ENCODE peak calls at places on chromosomes 3 and 15, in five cellular contexts. One of them, this sample, is unnamed.

GRCh38 chr15:67941643-67942315 is 101.9 kb upstream of the RNU6-1 start:
- DNase-seq in activated CD4-positive, alpha-beta T cell treated with anti-CD3 and anti-CD28 coated beads, Interleukin-2, amount 50 U/mL, for 24 hours: no peak
- DNase-seq in K562: peak; percentile 17
- DNase-seq in activated T-helper 1 cell treated with anti-CD3 and anti-CD28 coated beads, Interleukin-12 subunit alpha, Interleukin-12 subunit beta, Interleukin-2, Interleukin-4 antibody, amounts not matched to agents 30 ng/mL and 10 ng/mL and 1 ng/mL, durations not matched to agents 14 hours and 24 hours and 36 hours: no peak
- DNase-seq in chondrocyte: no peak
- DNase-seq in this sample: no peak

GRCh38 chr3:56878046-56878445 is 76.3 kb upstream of the ARHGEF3 start:
- DNase-seq in chondrocyte: no peak
- DNase-seq in activated T-helper 1 cell treated with anti-CD3 and anti-CD28 coated beads, Interleukin-12 subunit alpha, Interleukin-12 subunit beta, Interleukin-2, Interleukin-4 antibody, amounts not matched to agents 30 ng/mL and 10 ng/mL and 1 ng/mL, durations not matched to agents 14 hours and 24 hours and 36 hours: peak; percentile 14
- DNase-seq in K562: no peak
- DNase-seq in activated CD4-positive, alpha-beta T cell treated with anti-CD3 and anti-CD28 coated beads, Interleukin-2, amount 50 U/mL, for 24 hours: peak; percentile 69
- DNase-seq in this sample: no peak

GRCh38 chr3:25527796-25528195 is 99.7 kb downstream of the RARB start:
- DNase-seq in activated T-helper 1 cell treated with anti-CD3 and anti-CD28 coated beads, Interleukin-12 subunit alpha, Interleukin-12 subunit beta, Interleukin-2, Interleukin-4 antibody, amounts not matched to agents 30 ng/mL and 10 ng/mL and 1 ng/mL, durations not matched to agents 14 hours and 24 hours and 36 hours: no peak
- DNase-seq in chondrocyte: no peak
- DNase-seq in activated CD4-positive, alpha-beta T cell treated with anti-CD3 and anti-CD28 coated beads, Interleukin-2, amount 50 U/mL, for 24 hours: no peak
- DNase-seq in K562: no peak
- DNase-seq in this sample: no peak

GRCh38 chr15:89099968-89100367 is 11.7 kb downstream of the ABHD2 start:
- DNase-seq in chondrocyte: no peak
- DNase-seq in K562: no peak
- DNase-seq in activated T-helper 1 cell treated with anti-CD3 and anti-CD28 coated beads, Interleukin-12 subunit alpha, Interleukin-12 subunit beta, Interleukin-2, Interleukin-4 antibody, amounts not matched to agents 30 ng/mL and 10 ng/mL and 1 ng/mL, durations not matched to agents 14 hours and 24 hours and 36 hours: no peak
- DNase-seq in activated CD4-positive, alpha-beta T cell treated with anti-CD3 and anti-CD28 coated beads, Interleukin-2, amount 50 U/mL, for 24 hours: no peak
- DNase-seq in this sample: no peak

GRCh38 chr3:65914032-65914739 is 124.5 kb downstream of the MAGI1 start:
- DNase-seq in activated CD4-positive, alpha-beta T cell treated with anti-CD3 and anti-CD28 coated beads, Interleukin-2, amount 50 U/mL, for 24 hours: no peak
- DNase-seq in chondrocyte: no peak
- DNase-seq in activated T-helper 1 cell treated with anti-CD3 and anti-CD28 coated beads, Interleukin-12 subunit alpha, Interleukin-12 subunit beta, Interleukin-2, Interleukin-4 antibody, amounts not matched to agents 30 ng/mL and 10 ng/mL and 1 ng/mL, durations not matched to agents 14 hours and 24 hours and 36 hours: no peak
- DNase-seq in K562: no peak
- DNase-seq in this sample: no peak

GRCh38 chr3:80889643-80890042 is 871.8 kb downstream of the GBE1 start:
- DNase-seq in K562: no peak
- DNase-seq in chondrocyte: no peak
- DNase-seq in activated CD4-positive, alpha-beta T cell treated with anti-CD3 and anti-CD28 coated beads, Interleukin-2, amount 50 U/mL, for 24 hours: no peak
- DNase-seq in activated T-helper 1 cell treated with anti-CD3 and anti-CD28 coated beads, Interleukin-12 subunit alpha, Interleukin-12 subunit beta, Interleukin-2, Interleukin-4 antibody, amounts not matched to agents 30 ng/mL and 10 ng/mL and 1 ng/mL, durations not matched to agents 14 hours and 24 hours and 36 hours: no peak
- DNase-seq in this sample: no peak

GRCh38 chr3:11438636-11439035 is 166.4 kb downstream of the ATG7 start:
- DNase-seq in activated CD4-positive, alpha-beta T cell treated with anti-CD3 and anti-CD28 coated beads, Interleukin-2, amount 50 U/mL, for 24 hours: no peak
- DNase-seq in activated T-helper 1 cell treated with anti-CD3 and anti-CD28 coated beads, Interleukin-12 subunit alpha, Interleukin-12 subunit beta, Interleukin-2, Interleukin-4 antibody, amounts not matched to agents 30 ng/mL and 10 ng/mL and 1 ng/mL, durations not matched to agents 14 hours and 24 hours and 36 hours: no peak
- DNase-seq in K562: no peak
- DNase-seq in chondrocyte: no peak
- DNase-seq in this sample: no peak

GRCh38 chr3:183988216-183988790 is 29.4 kb downstream of the ABCC5 start:
- DNase-seq in chondrocyte: no peak
- DNase-seq in K562: peak; percentile 59
- DNase-seq in activated CD4-positive, alpha-beta T cell treated with anti-CD3 and anti-CD28 coated beads, Interleukin-2, amount 50 U/mL, for 24 hours: no peak
- DNase-seq in activated T-helper 1 cell treated with anti-CD3 and anti-CD28 coated beads, Interleukin-12 subunit alpha, Interleukin-12 subunit beta, Interleukin-2, Interleukin-4 antibody, amounts not matched to agents 30 ng/mL and 10 ng/mL and 1 ng/mL, durations not matched to agents 14 hours and 24 hours and 36 hours: no peak
- DNase-seq in this sample: no peak

GRCh38 chr15:80382285-80382684 is 21.9 kb upstream of the ARNT2 start:
- DNase-seq in chondrocyte: no peak
- DNase-seq in activated CD4-positive, alpha-beta T cell treated with anti-CD3 and anti-CD28 coated beads, Interleukin-2, amount 50 U/mL, for 24 hours: no peak
- DNase-seq in K562: no peak
- DNase-seq in activated T-helper 1 cell treated with anti-CD3 and anti-CD28 coated beads, Interleukin-12 subunit alpha, Interleukin-12 subunit beta, Interleukin-2, Interleukin-4 antibody, amounts not matched to agents 30 ng/mL and 10 ng/mL and 1 ng/mL, durations not matched to agents 14 hours and 24 hours and 36 hours: no peak
- DNase-seq in this sample: no peak

GRCh38 chr3:192919895-192920294 is 2.2 kb upstream of the MB21D2 start:
- DNase-seq in activated CD4-positive, alpha-beta T cell treated with anti-CD3 and anti-CD28 coated beads, Interleukin-2, amount 50 U/mL, for 24 hours: no peak
- DNase-seq in chondrocyte: no peak
- DNase-seq in activated T-helper 1 cell treated with anti-CD3 and anti-CD28 coated beads, Interleukin-12 subunit alpha, Interleukin-12 subunit beta, Interleukin-2, Interleukin-4 antibody, amounts not matched to agents 30 ng/mL and 10 ng/mL and 1 ng/mL, durations not matched to agents 14 hours and 24 hours and 36 hours: no peak
- DNase-seq in K562: no peak
- DNase-seq in this sample: no peak

GRCh38 chr3:114205541-114205940 is 26.7 kb upstream of the DRD3 start:
- DNase-seq in activated T-helper 1 cell treated with anti-CD3 and anti-CD28 coated beads, Interleukin-12 subunit alpha, Interleukin-12 subunit beta, Interleukin-2, Interleukin-4 antibody, amounts not matched to agents 30 ng/mL and 10 ng/mL and 1 ng/mL, durations not matched to agents 14 hours and 24 hours and 36 hours: no peak
- DNase-seq in chondrocyte: no peak
- DNase-seq in K562: no peak
- DNase-seq in activated CD4-positive, alpha-beta T cell treated with anti-CD3 and anti-CD28 coated beads, Interleukin-2, amount 50 U/mL, for 24 hours: no peak
- DNase-seq in this sample: no peak

GRCh38 chr15:90414408-90415028 is 26.5 kb downstream of the IQGAP1 start:
- DNase-seq in activated CD4-positive, alpha-beta T cell treated with anti-CD3 and anti-CD28 coated beads, Interleukin-2, amount 50 U/mL, for 24 hours: peak; percentile 25
- DNase-seq in K562: no peak
- DNase-seq in chondrocyte: no peak
- DNase-seq in activated T-helper 1 cell treated with anti-CD3 and anti-CD28 coated beads, Interleukin-12 subunit alpha, Interleukin-12 subunit beta, Interleukin-2, Interleukin-4 antibody, amounts not matched to agents 30 ng/mL and 10 ng/mL and 1 ng/mL, durations not matched to agents 14 hours and 24 hours and 36 hours: no peak
- DNase-seq in this sample: no peak

GRCh38 chr3:102354818-102355515 is 79.8 kb upstream of the ZPLD1 start:
- DNase-seq in activated T-helper 1 cell treated with anti-CD3 and anti-CD28 coated beads, Interleukin-12 subunit alpha, Interleukin-12 subunit beta, Interleukin-2, Interleukin-4 antibody, amounts not matched to agents 30 ng/mL and 10 ng/mL and 1 ng/mL, durations not matched to agents 14 hours and 24 hours and 36 hours: no peak
- DNase-seq in chondrocyte: no peak
- DNase-seq in activated CD4-positive, alpha-beta T cell treated with anti-CD3 and anti-CD28 coated beads, Interleukin-2, amount 50 U/mL, for 24 hours: no peak
- DNase-seq in K562: no peak
- DNase-seq in this sample: no peak

GRCh38 chr15:96029172-96029571 is 301.3 kb upstream of the NR2F2 start:
- DNase-seq in K562: no peak
- DNase-seq in activated T-helper 1 cell treated with anti-CD3 and anti-CD28 coated beads, Interleukin-12 subunit alpha, Interleukin-12 subunit beta, Interleukin-2, Interleukin-4 antibody, amounts not matched to agents 30 ng/mL and 10 ng/mL and 1 ng/mL, durations not matched to agents 14 hours and 24 hours and 36 hours: no peak
- DNase-seq in activated CD4-positive, alpha-beta T cell treated with anti-CD3 and anti-CD28 coated beads, Interleukin-2, amount 50 U/mL, for 24 hours: no peak
- DNase-seq in chondrocyte: no peak
- DNase-seq in this sample: no peak

GRCh38 chr3:156681003-156681402 is 6.6 kb downstream of the TIPARP start:
- DNase-seq in chondrocyte: no peak
- DNase-seq in activated CD4-positive, alpha-beta T cell treated with anti-CD3 and anti-CD28 coated beads, Interleukin-2, amount 50 U/mL, for 24 hours: no peak
- DNase-seq in activated T-helper 1 cell treated with anti-CD3 and anti-CD28 coated beads, Interleukin-12 subunit alpha, Interleukin-12 subunit beta, Interleukin-2, Interleukin-4 antibody, amounts not matched to agents 30 ng/mL and 10 ng/mL and 1 ng/mL, durations not matched to agents 14 hours and 24 hours and 36 hours: no peak
- DNase-seq in K562: no peak
- DNase-seq in this sample: no peak

GRCh38 chr3:149955449-149955848 is 15.2 kb downstream of the PFN2 start:
- DNase-seq in activated T-helper 1 cell treated with anti-CD3 and anti-CD28 coated beads, Interleukin-12 subunit alpha, Interleukin-12 subunit beta, Interleukin-2, Interleukin-4 antibody, amounts not matched to agents 30 ng/mL and 10 ng/mL and 1 ng/mL, durations not matched to agents 14 hours and 24 hours and 36 hours: no peak
- DNase-seq in K562: no peak
- DNase-seq in activated CD4-positive, alpha-beta T cell treated with anti-CD3 and anti-CD28 coated beads, Interleukin-2, amount 50 U/mL, for 24 hours: no peak
- DNase-seq in chondrocyte: no peak
- DNase-seq in this sample: no peak

GRCh38 chr3:24562874-24563273 is 68.2 kb upstream of the THRB start:
- DNase-seq in chondrocyte: no peak
- DNase-seq in activated CD4-positive, alpha-beta T cell treated with anti-CD3 and anti-CD28 coated beads, Interleukin-2, amount 50 U/mL, for 24 hours: no peak
- DNase-seq in K562: no peak
- DNase-seq in activated T-helper 1 cell treated with anti-CD3 and anti-CD28 coated beads, Interleukin-12 subunit alpha, Interleukin-12 subunit beta, Interleukin-2, Interleukin-4 antibody, amounts not matched to agents 30 ng/mL and 10 ng/mL and 1 ng/mL, durations not matched to agents 14 hours and 24 hours and 36 hours: no peak
- DNase-seq in this sample: no peak

This sample was measured in GM12892.